ENCODE peak calls at places on chromosomes 13 and 19, in five cellular contexts. L is GDM1, M is A172, Q is substantia nigra, P is astrocyte of the spinal cord. W is an unnamed sample.

GRCh38 chr19:38204096-38204495 is 19.9 kb downstream of the DPF1 start:
- DNase-seq in L (no peak), M (no peak), Q (no peak), P (no peak), W (no peak)

GRCh38 chr13:88932950-88933349 is 1261.8 kb downstream of the SLITRK5 start:
- DNase-seq in L (no peak), M (no peak), Q (no peak), P (no peak), W (no peak)

GRCh38 chr19:9037415-9038062 is 27.3 kb upstream of the MUC16 start:
- DNase-seq in L (no peak), M (no peak), Q (no peak), P (no peak), W (no peak)

GRCh38 chr19:49512970-49513745 is 697 bp downstream of the FCGRT start:
- DNase-seq in L (no peak), M (no peak), Q (no peak), P (no peak), W (no peak)

GRCh38 chr19:44757057-44757734 is 8.7 kb downstream of the BCL3 start:
- DNase-seq in L (no peak), M (no peak), Q (no peak), P (peak), W (no peak)

GRCh38 chr13:35190241-35190640 is 248.2 kb downstream of the NBEA start:
- DNase-seq in L (no peak), M (no peak), Q (no peak), P (no peak), W (no peak)

GRCh38 chr13:112376050-112376681 is at the start of gene SPACA7:
- DNase-seq in L (no peak), M (no peak), Q (no peak), P (no peak), W (no peak)

GRCh38 chr13:42814868-42815267 is 33.5 kb downstream of the FAM216B start:
- DNase-seq in L (no peak), M (no peak), Q (no peak), P (peak), W (no peak)

GRCh38 chr13:103663996-103664395 is 597.8 kb upstream of the SLC10A2 start:
- DNase-seq in L (no peak), M (no peak), Q (no peak), P (no peak), W (no peak)

GRCh38 chr13:97002581-97002980 is 8.3 kb upstream of the OXGR1 start:
- DNase-seq in L (no peak), M (no peak), Q (no peak), P (no peak), W (no peak)

GRCh38 chr13:110421696-110422395 is 114.8 kb downstream of the COL4A2 start:
- DNase-seq in L (peak), M (no peak), Q (no peak), P (peak), W (no peak)

GRCh38 chr13:38527140-38527539 is 159.7 kb upstream of the FREM2 start:
- DNase-seq in L (no peak), M (no peak), Q (no peak), P (no peak), W (no peak)

GRCh38 chr13:76967031-76967430 is 18.7 kb downstream of the ACOD1 start:
- DNase-seq in L (no peak), M (no peak), Q (no peak), P (no peak), W (no peak)

GRCh38 chr19:51192689-51193088 is 32.2 kb upstream of the CD33 start:
- DNase-seq in L (no peak), M (no peak), Q (no peak), P (no peak), W (no peak)

GRCh38 chr13:66477816-66478215 is 752.3 kb downstream of the PCDH9 start:
- DNase-seq in L (no peak), M (no peak), Q (no peak), P (no peak), W (no peak)

GRCh38 chr13:46051958-46052313 is 610 bp downstream of the ZC3H13 start:
- DNase-seq in L (no peak), M (no peak), Q (no peak), P (no peak), W (no peak)

GRCh38 chr13:88235441-88235840 is 564.3 kb downstream of the SLITRK5 start:
- DNase-seq in L (no peak), M (no peak), Q (no peak), P (no peak), W (no peak)

GRCh38 chr19:35264281-35265125 is 4.3 kb upstream of the USF2 start:
- DNase-seq in L (no peak), M (no peak), Q (no peak), P (no peak), W (no peak)

GRCh38 chr19:48844472-48844871 is 8.2 kb upstream of the HSD17B14 start:
- DNase-seq in L (peak), M (peak), Q (no peak), P (peak), W (no peak)

GRCh38 chr19:33462112-33462726 is 59.4 kb downstream of the PEPD start:
- DNase-seq in L (no peak), M (no peak), Q (no peak), P (no peak), W (no peak)

GRCh38 chr13:106540613-106541012 is 5.2 kb upstream of the EFNB2 start:
- DNase-seq in L (no peak), M (no peak), Q (no peak), P (no peak), W (no peak)

GRCh38 chr19:51702103-51702753 is 9.1 kb downstream of the SPACA6 start:
- DNase-seq in L (no peak), M (no peak), Q (peak), P (peak), W (peak)

GRCh38 chr19:771332-771785 is 20.4 kb downstream of the MISP start:
- DNase-seq in L (no peak), M (peak), Q (no peak), P (peak), W (no peak)

GRCh38 chr13:109254271-109254670 is 532.1 kb downstream of the IRS2 start:
- DNase-seq in L (no peak), M (no peak), Q (no peak), P (no peak), W (no peak)

GRCh38 chr13:43878897-43879322 is 630 bp downstream of the CCDC122 start:
- DNase-seq in L (peak), M (peak), Q (peak), P (peak), W (peak)

GRCh38 chr19:52993342-52994178 is 20.2 kb upstream of the ERVV-1 start:
- DNase-seq in L (peak), M (peak), Q (peak), P (peak), W (peak)

GRCh38 chr19:50838239-50838638 is 4.9 kb upstream of the KLK15 start:
- DNase-seq in L (no peak), M (no peak), Q (no peak), P (no peak), W (no peak)

GRCh38 chr19:377801-378581 is 31.0 kb downstream of the C2CD4C start:
- DNase-seq in L (no peak), M (peak), Q (no peak), P (no peak), W (no peak)

GRCh38 chr13:50080158-50080855 is 65.1 kb downstream of the KCNRG start:
- DNase-seq in L (no peak), M (no peak), Q (no peak), P (peak), W (peak)

GRCh38 chr19:55437410-55437809 is 5.7 kb downstream of the SHISA7 start:
- DNase-seq in L (peak), M (peak), Q (peak), P (peak), W (no peak)

GRCh38 chr13:44347905-44348304 is 25.7 kb upstream of the SERP2 start:
- DNase-seq in L (no peak), M (no peak), Q (no peak), P (no peak), W (no peak)

GRCh38 chr19:3073159-3073563 is 10.9 kb upstream of the TLE5 start:
- DNase-seq in L (no peak), M (peak), Q (no peak), P (no peak), W (no peak)

GRCh38 chr13:48775804-48776203 is 122.1 kb downstream of the CYSLTR2 start:
- DNase-seq in L (no peak), M (peak), Q (no peak), P (peak), W (no peak)

GRCh38 chr19:32223595-32224370 is 121.6 kb upstream of the ZNF507 start:
- DNase-seq in L (no peak), M (no peak), Q (no peak), P (no peak), W (no peak)

GRCh38 chr13:77786888-77787287 is 89.4 kb downstream of the SLAIN1 start:
- DNase-seq in L (no peak), M (no peak), Q (no peak), P (no peak), W (no peak)

GRCh38 chr13:76646946-76647345 is 239.3 kb downstream of the KCTD12 start:
- DNase-seq in L (no peak), M (no peak), Q (no peak), P (no peak), W (no peak)

GRCh38 chr19:31553112-31553843 is 204.0 kb upstream of the TSHZ3 start:
- DNase-seq in L (no peak), M (peak), Q (no peak), P (no peak), W (no peak)

GRCh38 chr13:24340608-24340955 is 31.2 kb downstream of the C1QTNF9 start:
- DNase-seq in L (no peak), M (no peak), Q (no peak), P (no peak), W (no peak)

GRCh38 chr19:16133818-16134217 is 9.7 kb upstream of the HSH2D start:
- DNase-seq in L (no peak), M (no peak), Q (no peak), P (no peak), W (no peak)